ENCODE peak calls at places on chromosomes 11 and 22, in four cellular contexts. One of them, this sample, is unnamed.

GRCh38 chr22:36606114-36606513 is 77.1 kb upstream of the EIF3D start:
- DNase-seq in fibroblast of lung: no peak
- DNase-seq in non-pigmented ciliary epithelial cell: no peak
- DNase-seq in stimulated activated CD8-positive, alpha-beta memory T cell treated with anti-CD3 and anti-CD28 coated beads, Interleukin-4, amount 100 ng/mL, for 4 hours: no peak
- DNase-seq in this sample: no peak

GRCh38 chr11:64859542-64860414 is 15.3 kb upstream of the CDC42BPG start:
- DNase-seq in fibroblast of lung: no peak
- DNase-seq in non-pigmented ciliary epithelial cell: no peak
- DNase-seq in stimulated activated CD8-positive, alpha-beta memory T cell treated with anti-CD3 and anti-CD28 coated beads, Interleukin-4, amount 100 ng/mL, for 4 hours: no peak
- DNase-seq in this sample: no peak

GRCh38 chr11:35418847-35419712 is at the start of gene SLC1A2:
- DNase-seq in fibroblast of lung: peak; percentile 23
- DNase-seq in non-pigmented ciliary epithelial cell: no peak
- DNase-seq in stimulated activated CD8-positive, alpha-beta memory T cell treated with anti-CD3 and anti-CD28 coated beads, Interleukin-4, amount 100 ng/mL, for 4 hours: no peak
- DNase-seq in this sample: no peak

GRCh38 chr11:78935408-78936101 is 360.9 kb upstream of the NARS2 start:
- DNase-seq in fibroblast of lung: no peak
- DNase-seq in non-pigmented ciliary epithelial cell: no peak
- DNase-seq in stimulated activated CD8-positive, alpha-beta memory T cell treated with anti-CD3 and anti-CD28 coated beads, Interleukin-4, amount 100 ng/mL, for 4 hours: no peak
- DNase-seq in this sample: no peak

GRCh38 chr22:40310081-40310770 is 36.1 kb upstream of the ADSL start:
- DNase-seq in fibroblast of lung: peak; percentile 93
- DNase-seq in non-pigmented ciliary epithelial cell: peak; percentile 67
- DNase-seq in stimulated activated CD8-positive, alpha-beta memory T cell treated with anti-CD3 and anti-CD28 coated beads, Interleukin-4, amount 100 ng/mL, for 4 hours: no peak
- DNase-seq in this sample: no peak

GRCh38 chr11:12397953-12398352 is 20.6 kb downstream of the PARVA start:
- DNase-seq in fibroblast of lung: peak; percentile 99
- DNase-seq in non-pigmented ciliary epithelial cell: peak; percentile 85
- DNase-seq in stimulated activated CD8-positive, alpha-beta memory T cell treated with anti-CD3 and anti-CD28 coated beads, Interleukin-4, amount 100 ng/mL, for 4 hours: no peak
- DNase-seq in this sample: no peak

GRCh38 chr11:119169272-119169719 is 771 bp downstream of the NLRX1 start:
- DNase-seq in fibroblast of lung: peak; percentile 69
- DNase-seq in non-pigmented ciliary epithelial cell: peak; percentile 6
- DNase-seq in stimulated activated CD8-positive, alpha-beta memory T cell treated with anti-CD3 and anti-CD28 coated beads, Interleukin-4, amount 100 ng/mL, for 4 hours: no peak
- DNase-seq in this sample: no peak

GRCh38 chr22:44363214-44363979 is 50.6 kb upstream of the SHISAL1 start:
- DNase-seq in fibroblast of lung: peak; percentile 98
- DNase-seq in non-pigmented ciliary epithelial cell: no peak
- DNase-seq in stimulated activated CD8-positive, alpha-beta memory T cell treated with anti-CD3 and anti-CD28 coated beads, Interleukin-4, amount 100 ng/mL, for 4 hours: no peak
- DNase-seq in this sample: no peak

GRCh38 chr11:73191151-73191550 is 26.9 kb upstream of the P2RY2 start:
- DNase-seq in fibroblast of lung: no peak
- DNase-seq in non-pigmented ciliary epithelial cell: no peak
- DNase-seq in stimulated activated CD8-positive, alpha-beta memory T cell treated with anti-CD3 and anti-CD28 coated beads, Interleukin-4, amount 100 ng/mL, for 4 hours: no peak
- DNase-seq in this sample: no peak

GRCh38 chr22:49535527-49536125 is 292.0 kb downstream of the BRD1 start:
- DNase-seq in fibroblast of lung: no peak
- DNase-seq in non-pigmented ciliary epithelial cell: no peak
- DNase-seq in stimulated activated CD8-positive, alpha-beta memory T cell treated with anti-CD3 and anti-CD28 coated beads, Interleukin-4, amount 100 ng/mL, for 4 hours: no peak
- DNase-seq in this sample: no peak

GRCh38 chr11:129658558-129658882 is 157.1 kb upstream of the TMEM45B start:
- DNase-seq in fibroblast of lung: no peak
- DNase-seq in non-pigmented ciliary epithelial cell: no peak
- DNase-seq in stimulated activated CD8-positive, alpha-beta memory T cell treated with anti-CD3 and anti-CD28 coated beads, Interleukin-4, amount 100 ng/mL, for 4 hours: no peak
- DNase-seq in this sample: no peak

GRCh38 chr11:62444271-62444833 is 25.5 kb downstream of the SCGB1A1 start:
- DNase-seq in fibroblast of lung: peak; percentile 69
- DNase-seq in non-pigmented ciliary epithelial cell: no peak
- DNase-seq in stimulated activated CD8-positive, alpha-beta memory T cell treated with anti-CD3 and anti-CD28 coated beads, Interleukin-4, amount 100 ng/mL, for 4 hours: peak; percentile 3
- DNase-seq in this sample: no peak

GRCh38 chr11:62689421-62690183 is at the start of gene LRRN4CL:
- DNase-seq in fibroblast of lung: peak; percentile 91
- DNase-seq in non-pigmented ciliary epithelial cell: no peak
- DNase-seq in stimulated activated CD8-positive, alpha-beta memory T cell treated with anti-CD3 and anti-CD28 coated beads, Interleukin-4, amount 100 ng/mL, for 4 hours: no peak
- DNase-seq in this sample: no peak

GRCh38 chr11:106246495-106246894 is 169.0 kb downstream of the AASDHPPT start:
- DNase-seq in fibroblast of lung: no peak
- DNase-seq in non-pigmented ciliary epithelial cell: no peak
- DNase-seq in stimulated activated CD8-positive, alpha-beta memory T cell treated with anti-CD3 and anti-CD28 coated beads, Interleukin-4, amount 100 ng/mL, for 4 hours: no peak
- DNase-seq in this sample: no peak

GRCh38 chr11:373716-374551 is 4.6 kb downstream of the B4GALNT4 start:
- DNase-seq in fibroblast of lung: no peak
- DNase-seq in non-pigmented ciliary epithelial cell: no peak
- DNase-seq in stimulated activated CD8-positive, alpha-beta memory T cell treated with anti-CD3 and anti-CD28 coated beads, Interleukin-4, amount 100 ng/mL, for 4 hours: no peak
- DNase-seq in this sample: no peak

GRCh38 chr11:86923993-86924766 is 31.0 kb downstream of the FZD4 start:
- DNase-seq in fibroblast of lung: peak; percentile 70
- DNase-seq in non-pigmented ciliary epithelial cell: no peak
- DNase-seq in stimulated activated CD8-positive, alpha-beta memory T cell treated with anti-CD3 and anti-CD28 coated beads, Interleukin-4, amount 100 ng/mL, for 4 hours: no peak
- DNase-seq in this sample: no peak

GRCh38 chr11:17403977-17404759 is 15.7 kb upstream of the KCNJ11 start:
- DNase-seq in fibroblast of lung: peak; percentile 45
- DNase-seq in non-pigmented ciliary epithelial cell: no peak
- DNase-seq in stimulated activated CD8-positive, alpha-beta memory T cell treated with anti-CD3 and anti-CD28 coated beads, Interleukin-4, amount 100 ng/mL, for 4 hours: no peak
- DNase-seq in this sample: no peak

GRCh38 chr11:10728779-10729472 is 22.1 kb upstream of the CTR9 start:
- DNase-seq in fibroblast of lung: no peak
- DNase-seq in non-pigmented ciliary epithelial cell: no peak
- DNase-seq in stimulated activated CD8-positive, alpha-beta memory T cell treated with anti-CD3 and anti-CD28 coated beads, Interleukin-4, amount 100 ng/mL, for 4 hours: no peak
- DNase-seq in this sample: no peak

GRCh38 chr11:73779084-73779902 is 8.4 kb upstream of the MRPL48 start:
- DNase-seq in fibroblast of lung: peak; percentile 99
- DNase-seq in non-pigmented ciliary epithelial cell: peak; percentile 92
- DNase-seq in stimulated activated CD8-positive, alpha-beta memory T cell treated with anti-CD3 and anti-CD28 coated beads, Interleukin-4, amount 100 ng/mL, for 4 hours: peak; percentile 89
- DNase-seq in this sample: peak; percentile 97

GRCh38 chr11:2652857-2653643 is 46.7 kb downstream of the KCNQ1OT1 start:
- DNase-seq in fibroblast of lung: no peak
- DNase-seq in non-pigmented ciliary epithelial cell: no peak
- DNase-seq in stimulated activated CD8-positive, alpha-beta memory T cell treated with anti-CD3 and anti-CD28 coated beads, Interleukin-4, amount 100 ng/mL, for 4 hours: no peak
- DNase-seq in this sample: no peak

GRCh38 chr11:134313379-134313778 is 18.4 kb upstream of the GLB1L2 start:
- DNase-seq in fibroblast of lung: no peak
- DNase-seq in non-pigmented ciliary epithelial cell: no peak
- DNase-seq in stimulated activated CD8-positive, alpha-beta memory T cell treated with anti-CD3 and anti-CD28 coated beads, Interleukin-4, amount 100 ng/mL, for 4 hours: no peak
- DNase-seq in this sample: no peak

GRCh38 chr11:3225159-3225758 is 6.6 kb upstream of the MRGPRG start:
- DNase-seq in fibroblast of lung: no peak
- DNase-seq in non-pigmented ciliary epithelial cell: no peak
- DNase-seq in stimulated activated CD8-positive, alpha-beta memory T cell treated with anti-CD3 and anti-CD28 coated beads, Interleukin-4, amount 100 ng/mL, for 4 hours: no peak
- DNase-seq in this sample: no peak

GRCh38 chr11:64862914-64863313 is 15.5 kb downstream of the EHD1 start:
- DNase-seq in fibroblast of lung: peak; percentile 34
- DNase-seq in non-pigmented ciliary epithelial cell: no peak
- DNase-seq in stimulated activated CD8-positive, alpha-beta memory T cell treated with anti-CD3 and anti-CD28 coated beads, Interleukin-4, amount 100 ng/mL, for 4 hours: no peak
- DNase-seq in this sample: no peak

GRCh38 chr11:115279831-115280761 is 224.1 kb downstream of the CADM1 start:
- DNase-seq in fibroblast of lung: peak; percentile 89
- DNase-seq in non-pigmented ciliary epithelial cell: no peak
- DNase-seq in stimulated activated CD8-positive, alpha-beta memory T cell treated with anti-CD3 and anti-CD28 coated beads, Interleukin-4, amount 100 ng/mL, for 4 hours: no peak
- DNase-seq in this sample: no peak

GRCh38 chr11:35907648-35908431 is 36.0 kb upstream of the LDLRAD3 start:
- DNase-seq in fibroblast of lung: peak; percentile 66
- DNase-seq in non-pigmented ciliary epithelial cell: peak; percentile 48
- DNase-seq in stimulated activated CD8-positive, alpha-beta memory T cell treated with anti-CD3 and anti-CD28 coated beads, Interleukin-4, amount 100 ng/mL, for 4 hours: no peak
- DNase-seq in this sample: no peak

GRCh38 chr11:68839953-68840641 is 1.6 kb downstream of the CPT1A start:
- DNase-seq in fibroblast of lung: peak; percentile 29
- DNase-seq in non-pigmented ciliary epithelial cell: no peak
- DNase-seq in stimulated activated CD8-positive, alpha-beta memory T cell treated with anti-CD3 and anti-CD28 coated beads, Interleukin-4, amount 100 ng/mL, for 4 hours: no peak
- DNase-seq in this sample: no peak

GRCh38 chr22:31137721-31138120 is 2.6 kb downstream of the PLA2G3 start:
- DNase-seq in fibroblast of lung: no peak
- DNase-seq in non-pigmented ciliary epithelial cell: no peak
- DNase-seq in stimulated activated CD8-positive, alpha-beta memory T cell treated with anti-CD3 and anti-CD28 coated beads, Interleukin-4, amount 100 ng/mL, for 4 hours: no peak
- DNase-seq in this sample: no peak

GRCh38 chr22:32361257-32361656 is 3.6 kb downstream of the RFPL3 start:
- DNase-seq in fibroblast of lung: no peak
- DNase-seq in non-pigmented ciliary epithelial cell: no peak
- DNase-seq in stimulated activated CD8-positive, alpha-beta memory T cell treated with anti-CD3 and anti-CD28 coated beads, Interleukin-4, amount 100 ng/mL, for 4 hours: no peak
- DNase-seq in this sample: no peak

GRCh38 chr22:31089101-31090100 is 8.3 kb downstream of the SMTN start:
- DNase-seq in fibroblast of lung: no peak
- DNase-seq in non-pigmented ciliary epithelial cell: no peak
- DNase-seq in stimulated activated CD8-positive, alpha-beta memory T cell treated with anti-CD3 and anti-CD28 coated beads, Interleukin-4, amount 100 ng/mL, for 4 hours: no peak
- DNase-seq in this sample: no peak

GRCh38 chr11:125593113-125593761 is 585 bp downstream of the STT3A start:
- DNase-seq in fibroblast of lung: peak; percentile 60
- DNase-seq in non-pigmented ciliary epithelial cell: no peak
- DNase-seq in stimulated activated CD8-positive, alpha-beta memory T cell treated with anti-CD3 and anti-CD28 coated beads, Interleukin-4, amount 100 ng/mL, for 4 hours: no peak
- DNase-seq in this sample: no peak

GRCh38 chr11:18633256-18634139 is 644 bp downstream of the SPTY2D1 start:
- DNase-seq in fibroblast of lung: peak; percentile 19
- DNase-seq in non-pigmented ciliary epithelial cell: no peak
- DNase-seq in stimulated activated CD8-positive, alpha-beta memory T cell treated with anti-CD3 and anti-CD28 coated beads, Interleukin-4, amount 100 ng/mL, for 4 hours: no peak
- DNase-seq in this sample: no peak

GRCh38 chr22:41746563-41747400 is 47.5 kb downstream of the MEI1 start:
- DNase-seq in fibroblast of lung: peak; percentile 81
- DNase-seq in non-pigmented ciliary epithelial cell: peak; percentile 57
- DNase-seq in stimulated activated CD8-positive, alpha-beta memory T cell treated with anti-CD3 and anti-CD28 coated beads, Interleukin-4, amount 100 ng/mL, for 4 hours: peak; percentile 8
- DNase-seq in this sample: peak; percentile 21

GRCh38 chr11:93718057-93718563 is 23.2 kb downstream of the TAF1D start:
- DNase-seq in fibroblast of lung: no peak
- DNase-seq in non-pigmented ciliary epithelial cell: no peak
- DNase-seq in stimulated activated CD8-positive, alpha-beta memory T cell treated with anti-CD3 and anti-CD28 coated beads, Interleukin-4, amount 100 ng/mL, for 4 hours: no peak
- DNase-seq in this sample: no peak

GRCh38 chr11:87451400-87451799 is 413.7 kb downstream of the TMEM135 start:
- DNase-seq in fibroblast of lung: peak; percentile 57
- DNase-seq in non-pigmented ciliary epithelial cell: no peak
- DNase-seq in stimulated activated CD8-positive, alpha-beta memory T cell treated with anti-CD3 and anti-CD28 coated beads, Interleukin-4, amount 100 ng/mL, for 4 hours: no peak
- DNase-seq in this sample: no peak

GRCh38 chr11:15605094-15605493 is 490.4 kb downstream of the INSC start:
- DNase-seq in fibroblast of lung: no peak
- DNase-seq in non-pigmented ciliary epithelial cell: no peak
- DNase-seq in stimulated activated CD8-positive, alpha-beta memory T cell treated with anti-CD3 and anti-CD28 coated beads, Interleukin-4, amount 100 ng/mL, for 4 hours: no peak
- DNase-seq in this sample: no peak

GRCh38 chr11:37322333-37323194 is 724.5 kb upstream of the RAG2 start:
- DNase-seq in fibroblast of lung: no peak
- DNase-seq in non-pigmented ciliary epithelial cell: no peak
- DNase-seq in stimulated activated CD8-positive, alpha-beta memory T cell treated with anti-CD3 and anti-CD28 coated beads, Interleukin-4, amount 100 ng/mL, for 4 hours: no peak
- DNase-seq in this sample: no peak

This sample was measured in activated gamma-delta T cell treated with anti-CD3 and anti-CD28 coated beads, Interleukin-2, amount 50 U/mL, for 16 hours.